ENCODE peak calls at places on chromosomes 1 and 21, in eight cellular contexts. O is HTR-8/SVneo, Z is NCI-H1092, E is heart right ventricle, J is ovary, U is GM18507, G is NCI-H510A, S is NCI-H345. T is an unnamed sample.

GRCh38 chr1:106944721-106945120 is 111.8 kb upstream of the PRMT6 start:
- DNase-seq in S (no peak), E (no peak), U (no peak), G (no peak), J (no peak), Z (no peak), O (no peak), T (no peak)

GRCh38 chr1:110118636-110119396 is 6.6 kb downstream of the UBL4B start:
- DNase-seq in O (no peak), Z (no peak), U (no peak), J (no peak), G (no peak), E (no peak), S (no peak), T (no peak)

GRCh38 chr1:206685256-206685748 is 597 bp downstream of the MAPKAPK2 start:
- DNase-seq in S (no peak), E (no peak), J (peak), U (no peak), Z (no peak), G (no peak), O (peak), T (no peak)

GRCh38 chr1:45684402-45684801 is 1.9 kb downstream of the GPBP1L1 start:
- DNase-seq in G (no peak), S (no peak), J (no peak), O (no peak), U (no peak), Z (no peak), E (no peak), T (no peak)

GRCh38 chr1:27341525-27342252 is at the start of gene SYTL1:
- DNase-seq in O (peak), J (no peak), U (no peak), E (no peak), G (peak), Z (no peak), S (peak), T (no peak)

GRCh38 chr1:88029142-88029541 is 654.9 kb upstream of the PKN2 start:
- DNase-seq in G (no peak), U (no peak), E (no peak), J (no peak), Z (no peak), O (no peak), S (no peak), T (no peak)

GRCh38 chr1:174785506-174785905 is 214.2 kb upstream of the CACYBP start:
- DNase-seq in S (no peak), O (no peak), G (no peak), J (no peak), Z (no peak), E (no peak), U (no peak), T (no peak)

GRCh38 chr21:18950045-18950740 is 546.6 kb upstream of the TMPRSS15 start:
- DNase-seq in Z (no peak), U (no peak), J (no peak), E (no peak), S (no peak), O (no peak), G (no peak), T (no peak)

GRCh38 chr1:185699874-185700273 is 34.3 kb upstream of the HMCN1 start:
- DNase-seq in E (no peak), O (no peak), S (no peak), U (no peak), Z (no peak), J (no peak), G (no peak), T (no peak)

GRCh38 chr1:187842406-187843165 is 1013.8 kb downstream of the PLA2G4A start:
- DNase-seq in E (peak), G (no peak), S (no peak), J (no peak), Z (no peak), U (no peak), O (no peak), T (no peak)

GRCh38 chr1:2543543-2544092 is 12.6 kb upstream of the TNFRSF14 start:
- DNase-seq in E (no peak), Z (no peak), O (no peak), J (no peak), G (no peak), S (peak), U (no peak), T (no peak)

GRCh38 chr1:62906428-62906886 is 122.5 kb downstream of the ATG4C start:
- DNase-seq in U (no peak), S (peak), G (no peak), Z (no peak), E (no peak), J (no peak), O (no peak), T (no peak)

GRCh38 chr1:85153149-85153891 is 47.5 kb downstream of the SYDE2 start:
- DNase-seq in S (no peak), J (no peak), U (no peak), O (no peak), G (no peak), Z (no peak), E (no peak), T (no peak)

GRCh38 chr1:51636765-51637522 is 20.1 kb downstream of the OSBPL9 start:
- DNase-seq in G (no peak), Z (no peak), E (no peak), J (peak), S (no peak), U (no peak), O (no peak), T (peak)

GRCh38 chr1:156638596-156638995 is 3.3 kb upstream of the BCAN start:
- DNase-seq in J (no peak), E (no peak), O (no peak), S (no peak), Z (no peak), G (no peak), U (no peak), T (no peak)

GRCh38 chr1:100184536-100184935 is 6.5 kb upstream of the LRRC39 start:
- DNase-seq in Z (no peak), J (no peak), G (no peak), O (no peak), E (no peak), U (no peak), S (no peak), T (peak)

GRCh38 chr1:226656601-226657277 is 82.3 kb downstream of the ITPKB start:
- DNase-seq in S (peak), J (no peak), U (no peak), O (no peak), G (peak), E (no peak), Z (peak), T (no peak)

GRCh38 chr1:51073456-51073855 is 28.6 kb upstream of the C1orf185 start:
- DNase-seq in J (no peak), E (no peak), Z (peak), S (no peak), G (no peak), U (no peak), O (no peak), T (no peak)

GRCh38 chr1:19918057-19918456 is 5.4 kb downstream of the PLA2G2E start:
- DNase-seq in S (peak), G (peak), Z (peak), U (peak), J (peak), O (peak), E (peak), T (peak)

GRCh38 chr1:192737311-192737710 is 71.5 kb upstream of the RGS2 start:
- DNase-seq in O (no peak), U (no peak), G (no peak), S (no peak), J (no peak), Z (no peak), E (no peak), T (no peak)

GRCh38 chr1:181587870-181588438 is 104.6 kb downstream of the CACNA1E start:
- DNase-seq in E (no peak), Z (no peak), S (no peak), O (no peak), U (peak), J (no peak), G (no peak), T (no peak)

GRCh38 chr21:17463441-17463840 is 49.4 kb upstream of the CXADR start:
- DNase-seq in O (peak), S (no peak), J (no peak), U (no peak), Z (no peak), E (no peak), G (no peak), T (peak)

GRCh38 chr1:91345395-91346005 is 59.1 kb downstream of the HFM1 start:
- DNase-seq in G (no peak), E (no peak), U (no peak), J (no peak), Z (no peak), S (no peak), O (no peak), T (no peak)

GRCh38 chr1:94332952-94333351 is 85.2 kb upstream of the ABCD3 start:
- DNase-seq in Z (no peak), G (no peak), O (no peak), E (no peak), U (no peak), S (peak), J (no peak), T (no peak)

GRCh38 chr1:235236128-235236527 is 75.1 kb upstream of the RBM34 start:
- DNase-seq in J (no peak), S (no peak), Z (no peak), E (no peak), G (no peak), O (no peak), U (no peak), T (no peak)

GRCh38 chr21:44755227-44755626 is 43.9 kb upstream of the TSPEAR start:
- DNase-seq in J (no peak), Z (no peak), S (no peak), G (no peak), E (no peak), O (no peak), U (no peak), T (no peak)

GRCh38 chr1:22529901-22530621 is 33.2 kb upstream of the EPHA8 start:
- DNase-seq in Z (no peak), O (no peak), S (no peak), E (peak), G (no peak), U (no peak), J (peak), T (no peak)